ENCODE peak calls at places on chromosome 13, in eight cellular contexts. K is foreskin fibroblast; I is activated CD8-positive, alpha-beta T cell treated with anti-CD3 and anti-CD28 coated beads for 36 hours; M is stomach; D is neural crest cell; N is pancreas; C is AG09309; V is HCT116. L is an unnamed sample.

GRCh38 chr13:99982741-99983400 is 1.3 kb downstream of the ZIC2 start:
- DNase-seq in K (no peak), I (no peak), M (no peak), D (no peak), N (no peak), C (no peak), V (no peak), L (no peak)

GRCh38 chr13:99859178-99860177 is 112.1 kb downstream of the ZIC5 start:
- DNase-seq in K (no peak), I (peak), M (no peak), D (no peak), N (no peak), C (no peak), V (no peak), L (no peak)

GRCh38 chr13:77002590-77003190 is 10.8 kb downstream of the CLN5 start:
- DNase-seq in K (peak), I (no peak), M (no peak), D (no peak), N (no peak), C (no peak), V (peak), L (no peak)

GRCh38 chr13:98484289-98485219 is 92.4 kb downstream of the STK24 start:
- DNase-seq in K (peak), I (peak), M (peak), D (peak), N (peak), C (peak), V (peak), L (peak)

GRCh38 chr13:94268661-94269060 is 210.8 kb downstream of the DCT start:
- DNase-seq in K (peak), I (no peak), M (no peak), D (no peak), N (no peak), C (no peak), V (no peak), L (no peak)

GRCh38 chr13:75486146-75486545 is 4.2 kb upstream of the TBC1D4 start:
- DNase-seq in K (no peak), I (no peak), M (no peak), D (no peak), N (no peak), C (no peak), V (no peak), L (no peak)

GRCh38 chr13:105804561-105805190 is 730.8 kb downstream of the EFNB2 start:
- DNase-seq in K (peak), I (no peak), M (no peak), D (no peak), N (no peak), C (peak), V (no peak), L (no peak)

GRCh38 chr13:64088491-64088890 is 2672.8 kb upstream of the PCDH20 start:
- DNase-seq in K (no peak), I (no peak), M (no peak), D (no peak), N (no peak), C (no peak), V (no peak), L (no peak)

GRCh38 chr13:113135281-113135760 is 12.7 kb downstream of the F10 start:
- DNase-seq in K (no peak), I (no peak), M (peak), D (no peak), N (no peak), C (no peak), V (no peak), L (no peak)

GRCh38 chr13:46354143-46355087 is 32.6 kb downstream of the RUBCNL start:
- DNase-seq in K (peak), I (peak), M (no peak), D (no peak), N (no peak), C (peak), V (peak), L (no peak)

GRCh38 chr13:75993823-75994222 is 357.7 kb downstream of the LMO7 start:
- DNase-seq in K (peak), I (no peak), M (no peak), D (no peak), N (no peak), C (no peak), V (no peak), L (no peak)

GRCh38 chr13:113879506-113880360 is 15.9 kb upstream of the GAS6 start:
- DNase-seq in K (no peak), I (no peak), M (no peak), D (no peak), N (no peak), C (no peak), V (no peak), L (no peak)

GRCh38 chr13:101115762-101116161 is 300.5 kb downstream of the NALCN start:
- DNase-seq in K (peak), I (no peak), M (no peak), D (no peak), N (no peak), C (no peak), V (no peak), L (no peak)

GRCh38 chr13:26589754-26590153 is 32.3 kb downstream of the WASF3 start:
- DNase-seq in K (peak), I (no peak), M (peak), D (no peak), N (no peak), C (no peak), V (no peak), L (no peak)

GRCh38 chr13:99751517-99752199 is 219.9 kb downstream of the ZIC5 start:
- DNase-seq in K (no peak), I (no peak), M (no peak), D (no peak), N (no peak), C (no peak), V (no peak), L (no peak)

GRCh38 chr13:27044837-27045570 is 126.6 kb downstream of the USP12 start:
- DNase-seq in K (no peak), I (peak), M (no peak), D (no peak), N (no peak), C (no peak), V (no peak), L (no peak)

GRCh38 chr13:98741741-98742435 is 10.6 kb downstream of the SLC15A1 start:
- DNase-seq in K (peak), I (no peak), M (no peak), D (no peak), N (no peak), C (no peak), V (no peak), L (no peak)

GRCh38 chr13:100176781-100177389 is 88.0 kb downstream of the PCCA start:
- DNase-seq in K (peak), I (no peak), M (no peak), D (no peak), N (no peak), C (peak), V (no peak), L (no peak)

GRCh38 chr13:98478134-98479129 is 98.5 kb downstream of the STK24 start:
- DNase-seq in K (peak), I (peak), M (no peak), D (no peak), N (no peak), C (no peak), V (no peak), L (peak)

GRCh38 chr13:68439821-68440220 is 1209.7 kb upstream of the PCDH9 start:
- DNase-seq in K (peak), I (no peak), M (no peak), D (no peak), N (no peak), C (no peak), V (no peak), L (no peak)

GRCh38 chr13:27170221-27170520 is 1.4 kb downstream of the USP12 start:
- DNase-seq in K (peak), I (no peak), M (no peak), D (no peak), N (no peak), C (no peak), V (no peak), L (no peak)

GRCh38 chr13:52749446-52749845 is 9.8 kb upstream of the CNMD start:
- DNase-seq in K (peak), I (no peak), M (no peak), D (no peak), N (no peak), C (no peak), V (no peak), L (no peak)

GRCh38 chr13:38879278-38879677 is 111.4 kb downstream of the STOML3 start:
- DNase-seq in K (no peak), I (no peak), M (no peak), D (no peak), N (no peak), C (no peak), V (no peak), L (no peak)

GRCh38 chr13:21703846-21704245 is 33.0 kb downstream of the FGF9 start:
- DNase-seq in K (no peak), I (no peak), M (no peak), D (no peak), N (no peak), C (no peak), V (no peak), L (no peak)

GRCh38 chr13:77521595-77522367 is 13.7 kb upstream of the SCEL start:
- DNase-seq in K (peak), I (no peak), M (peak), D (no peak), N (no peak), C (no peak), V (no peak), L (no peak)

GRCh38 chr13:65656740-65657329 is 1573.3 kb downstream of the PCDH9 start:
- DNase-seq in K (peak), I (no peak), M (no peak), D (no peak), N (no peak), C (no peak), V (no peak), L (no peak)

GRCh38 chr13:99421758-99422555 is 79.3 kb upstream of the TM9SF2 start:
- DNase-seq in K (no peak), I (peak), M (peak), D (no peak), N (no peak), C (no peak), V (no peak), L (no peak)

GRCh38 chr13:53821632-53822031 is 793.0 kb downstream of the OLFM4 start:
- DNase-seq in K (no peak), I (no peak), M (no peak), D (no peak), N (no peak), C (no peak), V (no peak), L (no peak)

GRCh38 chr13:79492918-79493594 is 12.1 kb downstream of the NDFIP2 start:
- DNase-seq in K (no peak), I (no peak), M (no peak), D (no peak), N (no peak), C (no peak), V (no peak), L (no peak)

GRCh38 chr13:71828117-71828516 is 38.9 kb downstream of the DACH1 start:
- DNase-seq in K (no peak), I (no peak), M (no peak), D (no peak), N (no peak), C (no peak), V (no peak), L (no peak)

GRCh38 chr13:33937373-33938087 is 119.6 kb downstream of the RFC3 start:
- DNase-seq in K (no peak), I (no peak), M (no peak), D (no peak), N (no peak), C (no peak), V (peak), L (no peak)

GRCh38 chr13:31046711-31047279 is 114.3 kb downstream of the TEX26 start:
- DNase-seq in K (peak), I (no peak), M (no peak), D (no peak), N (no peak), C (no peak), V (no peak), L (no peak)

GRCh38 chr13:79874396-79875360 is 393.7 kb downstream of the NDFIP2 start:
- DNase-seq in K (peak), I (peak), M (no peak), D (no peak), N (no peak), C (no peak), V (no peak), L (no peak)

GRCh38 chr13:56020425-56020824 is 1120.3 kb upstream of the PRR20A start:
- DNase-seq in K (no peak), I (no peak), M (no peak), D (no peak), N (no peak), C (no peak), V (no peak), L (no peak)

GRCh38 chr13:31951215-31951678 is 80.3 kb upstream of the FRY start:
- DNase-seq in K (peak), I (peak), M (peak), D (no peak), N (no peak), C (no peak), V (no peak), L (no peak)

GRCh38 chr13:113875829-113876228 is 12.0 kb upstream of the GAS6 start:
- DNase-seq in K (no peak), I (peak), M (no peak), D (no peak), N (no peak), C (no peak), V (no peak), L (no peak)

GRCh38 chr13:49540552-49540951 is 44.8 kb downstream of the PHF11 start:
- DNase-seq in K (peak), I (no peak), M (no peak), D (no peak), N (no peak), C (no peak), V (no peak), L (no peak)

GRCh38 chr13:25977216-25977615 is 74.6 kb downstream of the SHISA2 start:
- DNase-seq in K (no peak), I (peak), M (no peak), D (no peak), N (no peak), C (no peak), V (no peak), L (no peak)

GRCh38 chr13:99689955-99690354 is 188.7 kb downstream of the TM9SF2 start:
- DNase-seq in K (no peak), I (no peak), M (no peak), D (no peak), N (no peak), C (no peak), V (no peak), L (peak)

GRCh38 chr13:48731957-48732569 is 78.3 kb downstream of the CYSLTR2 start:
- DNase-seq in K (peak), I (peak), M (peak), D (peak), N (peak), C (no peak), V (peak), L (peak)

GRCh38 chr13:40813662-40814454 is 24.4 kb downstream of the SLC25A15 start:
- DNase-seq in K (peak), I (no peak), M (no peak), D (no peak), N (no peak), C (no peak), V (no peak), L (no peak)
- TF ChIP-seq CTCF in K (peak), I (peak), M (no peak), D (peak), N (peak), C (peak), V (peak), L (peak)

GRCh38 chr13:108728370-108728769 is 99.0 kb downstream of the MYO16 start:
- DNase-seq in K (no peak), I (no peak), M (no peak), D (no peak), N (no peak), C (no peak), V (peak), L (peak)
- TF ChIP-seq CTCF in K (no peak), I (no peak), M (no peak), D (peak), N (no peak), C (no peak), V (peak), L (peak)

DNA sequence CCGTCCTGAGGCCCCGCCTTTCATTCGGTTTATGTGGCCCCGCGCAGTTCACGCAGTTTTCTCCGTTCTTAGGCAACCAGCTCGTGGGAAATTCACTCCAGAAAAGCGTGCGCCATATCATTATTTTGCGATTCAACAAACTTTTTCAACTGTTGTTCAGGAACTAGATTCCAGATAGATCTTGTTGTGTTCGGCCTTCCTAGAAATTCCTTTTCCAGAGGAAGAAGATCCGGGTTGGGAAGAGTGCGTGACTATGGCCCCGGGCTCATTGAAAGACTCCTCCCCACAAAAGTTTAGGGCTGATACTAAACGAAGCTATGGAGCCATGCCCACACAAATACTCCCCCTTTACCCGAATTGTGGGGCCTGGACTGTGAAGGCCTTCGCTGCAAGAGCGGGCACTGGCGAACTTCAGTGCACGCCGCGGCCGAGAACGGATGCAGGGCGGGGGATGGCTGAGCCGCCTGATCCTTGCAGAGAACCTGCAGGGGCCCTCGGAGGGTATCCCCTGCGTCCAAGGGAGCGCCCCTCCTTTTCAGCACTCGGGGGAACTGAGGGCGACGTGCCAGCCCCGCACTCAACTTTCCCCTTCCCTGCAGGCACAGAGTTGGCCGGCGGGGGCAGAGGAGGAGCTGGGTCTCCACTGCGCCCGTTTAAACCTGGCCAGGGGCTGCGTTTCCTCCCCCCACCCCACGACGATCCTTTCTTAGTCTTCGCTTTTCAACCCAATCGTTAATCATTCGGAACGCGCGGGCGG is 904 bp upstream of the SOX1 start:
- DNase-seq in K (no peak), I (no peak), M (no peak), D (no peak), N (no peak), C (no peak), V (no peak), L (no peak)
- TF ChIP-seq CTCF in K (no peak), I (no peak), M (no peak), D (peak), N (no peak), C (no peak), V (no peak), L (no peak)

GRCh38 chr13:58324130-58324529 is 692.6 kb downstream of the PCDH17 start:
- DNase-seq in K (no peak), I (no peak), M (no peak), D (no peak), N (no peak), C (no peak), V (no peak), L (no peak)
- TF ChIP-seq CTCF in K (no peak), I (no peak), M (no peak), D (no peak), N (no peak), C (no peak), V (no peak), L (no peak)

GRCh38 chr13:45119990-45120864 is at the start of gene GTF2F2:
- DNase-seq in K (peak), I (peak), M (peak), D (peak), N (peak), C (peak), V (peak), L (peak)
- TF ChIP-seq CTCF in K (no peak), I (no peak), M (no peak), D (no peak), N (no peak), C (no peak), V (no peak), L (no peak)

GRCh38 chr13:81872581-81872980 is 1531.7 kb upstream of the SPRY2 start:
- DNase-seq in K (no peak), I (no peak), M (no peak), D (peak), N (no peak), C (no peak), V (peak), L (peak)
- TF ChIP-seq CTCF in K (no peak), I (no peak), M (no peak), D (peak), N (no peak), C (no peak), V (peak), L (peak)

GRCh38 chr13:111049791-111050538 is 65.1 kb upstream of the ARHGEF7 start:
- DNase-seq in K (peak), I (peak), M (peak), D (no peak), N (no peak), C (no peak), V (no peak), L (no peak)
- TF ChIP-seq CTCF in K (peak), I (no peak), M (no peak), D (peak), N (peak), C (peak), V (peak), L (peak)